ENCODE peak calls at places on chromosome 11, in five cellular contexts. I, T, Y, W and P are unnamed samples.

GRCh38 chr11:65430406-65431217 is 8.0 kb downstream of the NEAT1 start:
- DNase-seq in T (peak), Y (no peak), I (peak), W (no peak), P (peak)

GRCh38 chr11:128116447-128117240 is 470.7 kb downstream of the ETS1 start:
- DNase-seq in Y (no peak), I (peak), T (no peak), W (no peak), P (no peak)

GRCh38 chr11:24386551-24387404 is 110.1 kb upstream of the LUZP2 start:
- DNase-seq in W (no peak), Y (no peak), I (peak), T (peak), P (no peak)

GRCh38 chr11:132981146-132981956 is 551.0 kb downstream of the OPCML start:
- DNase-seq in W (no peak), I (no peak), T (no peak), Y (no peak), P (no peak)

GRCh38 chr11:130785376-130786110 is 130.7 kb downstream of the SNX19 start:
- DNase-seq in W (no peak), I (peak), Y (peak), T (peak), P (no peak)

GRCh38 chr11:13038366-13038765 is 29.2 kb downstream of the RASSF10 start:
- DNase-seq in W (no peak), T (no peak), I (no peak), Y (no peak), P (no peak)

GRCh38 chr11:22555901-22556300 is 69.7 kb downstream of the FANCF start:
- DNase-seq in I (peak), W (no peak), Y (no peak), T (no peak), P (peak)

GRCh38 chr11:561148-562003 is 606 bp downstream of the RASSF7 start:
- DNase-seq in T (no peak), I (no peak), W (no peak), Y (no peak), P (peak)

GRCh38 chr11:12288212-12288933 is 89.0 kb upstream of the PARVA start:
- DNase-seq in W (peak), T (peak), Y (peak), I (peak), P (peak)

GRCh38 chr11:86218125-86219081 is 26.1 kb upstream of the EED start:
- DNase-seq in T (peak), W (peak), Y (peak), I (peak), P (peak)

GRCh38 chr11:121129362-121130340 is 28.6 kb downstream of the TECTA start:
- DNase-seq in W (no peak), I (no peak), T (no peak), Y (no peak), P (peak)

GRCh38 chr11:89498845-89499448 is 7.8 kb upstream of the NOX4 start:
- DNase-seq in T (no peak), I (no peak), Y (no peak), W (peak), P (no peak)

GRCh38 chr11:66768088-66768521 is 39.1 kb upstream of the SPTBN2 start:
- DNase-seq in T (peak), I (no peak), Y (no peak), W (no peak), P (no peak)

GRCh38 chr11:7457211-7457610 is 28.1 kb upstream of the OLFML1 start:
- DNase-seq in T (no peak), Y (no peak), W (no peak), I (no peak), P (peak)

GRCh38 chr11:70016666-70017347 is 61.3 kb upstream of the ANO1 start:
- DNase-seq in Y (no peak), I (peak), T (peak), W (no peak), P (no peak)

GRCh38 chr11:126591966-126592489 is 236.5 kb downstream of the ST3GAL4 start:
- DNase-seq in T (no peak), W (no peak), I (no peak), Y (no peak), P (no peak)

GRCh38 chr11:45750439-45750838 is 54.5 kb upstream of the SLC35C1 start:
- DNase-seq in W (no peak), Y (no peak), T (no peak), I (no peak), P (no peak)

GRCh38 chr11:126809514-126810289 is 190.9 kb downstream of the KIRREL3 start:
- DNase-seq in I (no peak), Y (no peak), W (no peak), T (peak), P (no peak)

GRCh38 chr11:109223441-109223840 is 198.5 kb upstream of the C11orf87 start:
- DNase-seq in T (no peak), I (no peak), W (no peak), Y (no peak), P (no peak)

GRCh38 chr11:34149786-34150185 is 44.4 kb downstream of the NAT10 start:
- DNase-seq in Y (no peak), I (peak), W (peak), T (no peak), P (peak)

GRCh38 chr11:33910261-33910959 is 18.5 kb upstream of the LMO2 start:
- DNase-seq in W (no peak), T (no peak), Y (no peak), I (no peak), P (no peak)

GRCh38 chr11:115144014-115144413 is 360.2 kb downstream of the CADM1 start:
- DNase-seq in I (no peak), Y (no peak), W (no peak), T (no peak), P (no peak)

GRCh38 chr11:27451528-27451927 is 21.1 kb downstream of the LGR4 start:
- DNase-seq in I (no peak), W (no peak), Y (no peak), T (no peak), P (no peak)

GRCh38 chr11:122494171-122494570 is 161.4 kb upstream of the UBASH3B start:
- DNase-seq in Y (no peak), I (no peak), T (peak), W (no peak), P (no peak)

GRCh38 chr11:5923789-5924188 is 18.3 kb upstream of the OR56A3 start:
- DNase-seq in W (no peak), Y (no peak), T (no peak), I (no peak), P (peak)

GRCh38 chr11:31808721-31809542 is 2.2 kb downstream of the PAX6 start:
- DNase-seq in Y (no peak), I (no peak), T (no peak), W (no peak), P (no peak)

GRCh38 chr11:94117871-94118270 is 10.8 kb upstream of the PANX1 start:
- DNase-seq in I (no peak), T (peak), W (no peak), Y (no peak), P (no peak)

GRCh38 chr11:44622721-44623258 is 57.3 kb downstream of the CD82 start:
- DNase-seq in W (peak), I (no peak), T (no peak), Y (no peak), P (no peak)

GRCh38 chr11:127866109-127866508 is 721.2 kb downstream of the ETS1 start:
- DNase-seq in I (no peak), W (no peak), T (no peak), Y (no peak), P (no peak)

GRCh38 chr11:8826901-8827560 is 84.0 kb upstream of the AKIP1 start:
- DNase-seq in Y (no peak), T (no peak), I (peak), W (peak), P (no peak)

GRCh38 chr11:47201015-47201414 is 13.8 kb upstream of the DDB2 start:
- DNase-seq in W (no peak), I (no peak), T (no peak), Y (no peak), P (no peak)

GRCh38 chr11:95222817-95223216 is 8.2 kb downstream of the SESN3 start:
- DNase-seq in Y (no peak), T (no peak), W (no peak), I (no peak), P (no peak)

GRCh38 chr11:36458129-36458918 is 51.7 kb downstream of the TRAF6 start:
- DNase-seq in T (no peak), Y (no peak), I (no peak), W (no peak), P (no peak)

GRCh38 chr11:67369801-67370284 is 3.6 kb downstream of the CLCF1 start:
- DNase-seq in T (peak), Y (no peak), W (no peak), I (peak), P (peak)

GRCh38 chr11:64018310-64018709 is 17.4 kb upstream of the FLRT1 start:
- DNase-seq in W (no peak), Y (no peak), T (no peak), I (no peak), P (no peak)

GRCh38 chr11:107493117-107493516 is 35.5 kb upstream of the CWF19L2 start:
- DNase-seq in I (peak), W (no peak), T (peak), Y (no peak), P (peak)

GRCh38 chr11:84607975-84608787 is 1019.0 kb downstream of the DLG2 start:
- DNase-seq in W (no peak), I (no peak), Y (no peak), T (no peak), P (no peak)

GRCh38 chr11:92954003-92954402 is 15.4 kb upstream of the MTNR1B start:
- DNase-seq in T (no peak), I (no peak), Y (no peak), W (no peak), P (no peak)

GRCh38 chr11:96219981-96220623 is 122.9 kb downstream of the MAML2 start:
- DNase-seq in Y (no peak), T (peak), I (peak), W (no peak), P (no peak)

DNA sequence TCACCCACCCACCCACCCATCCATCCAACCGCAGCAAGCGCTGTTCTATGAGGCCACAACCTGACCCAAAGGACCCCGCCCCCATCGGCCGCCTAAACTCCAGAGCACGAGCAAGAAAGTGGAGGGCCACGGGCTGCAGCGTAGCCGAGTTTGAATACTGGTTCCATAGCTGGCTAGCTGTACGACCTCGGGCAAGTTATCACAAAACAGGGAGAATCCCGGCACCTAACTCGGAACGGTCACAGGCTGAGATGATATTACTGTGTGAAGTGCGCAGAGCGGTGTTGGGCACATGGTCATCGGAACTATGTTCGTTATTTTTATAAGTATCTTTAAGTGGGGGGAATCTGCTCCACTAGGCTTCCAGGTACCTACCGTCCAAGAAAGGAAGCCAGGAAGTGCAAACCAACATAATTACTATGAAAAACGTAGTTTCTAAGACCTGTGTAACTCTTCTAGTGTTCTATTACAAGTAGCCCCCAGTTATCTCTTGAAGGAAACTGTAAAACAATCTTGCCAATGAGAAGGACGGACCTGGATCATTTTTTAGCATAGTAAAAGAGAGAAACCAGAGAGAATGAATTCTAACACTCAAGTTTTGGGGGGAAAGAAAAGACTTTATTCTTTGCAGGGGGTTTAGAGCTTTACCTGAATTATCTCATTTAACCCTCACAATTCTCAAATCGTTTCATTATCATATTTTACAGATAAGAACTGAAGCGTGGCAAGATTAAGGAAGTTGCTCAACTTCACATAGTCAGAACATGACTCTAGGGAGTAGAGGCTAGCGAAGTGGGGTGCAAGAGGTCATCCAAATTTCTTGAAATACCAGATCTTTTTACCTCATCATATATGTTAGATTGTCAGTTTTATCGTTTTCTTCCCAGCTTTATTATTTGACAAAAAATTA is 671 bp upstream of the BUD13 start:
- DNase-seq in I (no peak), T (peak), W (no peak), Y (no peak), P (peak)
- H3K18ac ChIP-seq in I (peak), T (peak), W (peak), Y (no peak), P (peak)

DNA sequence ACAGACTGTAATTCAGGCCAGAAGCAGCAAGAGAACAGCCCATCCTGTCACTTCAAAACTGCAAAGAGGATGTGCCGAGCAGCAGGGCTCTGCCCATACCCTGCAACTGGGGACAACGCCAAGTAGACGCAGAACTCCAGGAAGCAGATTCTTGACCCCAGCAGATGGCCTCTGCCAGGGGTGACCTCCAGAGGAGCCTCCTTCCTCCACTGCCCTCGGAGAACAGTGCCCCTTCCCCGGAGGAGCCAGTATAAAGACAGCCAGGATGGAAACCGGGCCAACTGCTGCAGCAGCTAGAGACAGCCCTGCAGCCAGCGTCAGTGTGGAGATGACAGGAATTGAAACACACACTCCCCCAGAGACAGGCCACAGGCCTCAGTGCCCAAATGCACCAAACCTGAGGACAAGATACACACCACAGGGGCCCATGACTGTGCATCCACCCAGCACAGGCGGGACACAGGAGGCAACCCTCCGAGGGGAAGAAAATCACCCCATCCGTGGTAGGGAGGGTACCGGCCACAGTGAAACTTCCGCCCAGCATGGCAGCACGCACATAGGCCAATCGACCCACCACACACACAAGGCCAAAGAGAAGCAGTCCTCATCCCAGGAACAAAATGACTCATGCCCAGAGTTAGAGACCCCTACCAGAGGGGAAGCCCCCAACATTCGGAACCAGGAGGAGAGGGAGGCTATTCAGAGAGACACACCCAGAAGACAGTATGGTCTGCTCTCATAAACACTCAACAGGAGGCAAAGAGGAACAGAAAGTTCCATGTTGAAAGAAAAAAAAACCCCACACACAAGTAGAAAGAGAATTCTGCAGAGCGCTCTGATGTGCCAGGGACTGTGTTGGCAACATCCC is 5.6 kb downstream of the AHNAK start:
- DNase-seq in T (peak), Y (no peak), W (no peak), I (peak), P (peak)
- H3K27ac ChIP-seq in T (peak), Y (no peak), W (no peak), I (peak), P (peak)

GRCh38 chr11:3827434-3828186 is 13.1 kb downstream of the RHOG start:
- DNase-seq in I (no peak), T (no peak), Y (no peak), W (no peak), P (no peak)

GRCh38 chr11:3826721-3827120 is 14.0 kb downstream of the RHOG start:
- DNase-seq in W (no peak), I (no peak), T (no peak), Y (no peak), P (no peak)

GRCh38 chr11:3824714-3825472 is 15.9 kb downstream of the RHOG start:
- DNase-seq in I (peak), Y (no peak), W (peak), T (no peak), P (peak)

GRCh38 chr11:3823762-3824506 is 15.6 kb downstream of the PGAP2 start:
- DNase-seq in W (no peak), Y (no peak), T (no peak), I (no peak), P (no peak)

GRCh38 chr11:3825473-3826154 is 15.1 kb downstream of the RHOG start:
- DNase-seq in T (no peak), W (no peak), I (no peak), Y (no peak), P (no peak)
- H3K4ac ChIP-seq in T (no peak), W (no peak), I (no peak), Y (no peak), P (no peak)

GRCh38 chr11:91790873-91791468 is 433.6 kb upstream of the FAT3 start:
- DNase-seq in W (no peak), T (no peak), Y (no peak), I (no peak), P (no peak)

GRCh38 chr11:91795139-91795887 is 429.3 kb upstream of the FAT3 start:
- DNase-seq in I (peak), W (no peak), Y (no peak), T (no peak), P (no peak)

GRCh38 chr11:91790346-91790745 is 434.3 kb upstream of the FAT3 start:
- DNase-seq in I (peak), W (no peak), Y (no peak), T (no peak), P (no peak)

GRCh38 chr11:91794146-91794545 is 430.5 kb upstream of the FAT3 start:
- DNase-seq in T (no peak), W (no peak), Y (no peak), I (no peak), P (no peak)

DNA sequence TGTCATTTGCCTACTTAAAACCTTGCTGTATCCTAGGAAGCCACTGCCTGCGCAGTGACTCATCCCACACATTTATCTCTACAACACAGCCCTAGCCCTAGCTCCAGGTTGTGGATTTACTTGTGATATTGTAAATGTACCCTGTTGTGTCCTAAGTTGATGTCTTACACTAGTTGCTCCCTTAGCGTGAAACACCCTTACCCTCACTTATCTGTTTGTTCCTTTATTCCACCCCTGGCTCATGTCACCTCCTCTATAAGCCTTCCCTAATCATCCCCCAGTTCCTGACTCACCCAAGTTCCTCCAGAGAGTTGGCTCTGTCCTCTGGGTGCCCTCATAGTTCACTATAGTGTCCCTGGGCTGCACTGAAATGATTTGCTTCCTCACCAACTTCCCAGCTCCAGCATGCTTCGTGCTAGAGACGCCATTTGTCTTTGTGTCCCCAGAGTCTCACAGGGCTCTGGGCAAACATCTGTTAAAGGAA is 431.8 kb upstream of the FAT3 start:
- DNase-seq in T (no peak), I (peak), Y (no peak), W (no peak), P (no peak)
- H3K18ac ChIP-seq in T (no peak), I (no peak), Y (no peak), W (no peak), P (peak)

GRCh38 chr11:35206616-35207015 is 67.6 kb downstream of the CD44 start:
- DNase-seq in Y (no peak), I (no peak), T (no peak), W (no peak), P (no peak)
- H3K27ac ChIP-seq in Y (no peak), I (no peak), T (no peak), W (no peak), P (no peak)